ENCODE peak calls at places on chromosome 18, in five cellular contexts. Z is fibroblast of lung, R is heart right ventricle, T is neural progenitor cell, A is choroid plexus epithelial cell. F is an unnamed sample.

GRCh38 chr18:4130734-4131719 is 324.1 kb downstream of the DLGAP1 start:
- DNase-seq in Z (no peak), R (no peak), T (no peak), A (no peak), F (no peak)

GRCh38 chr18:26941608-26942007 is 76.1 kb upstream of the AQP4 start:
- DNase-seq in Z (no peak), R (no peak), T (no peak), A (no peak), F (no peak)

GRCh38 chr18:62716679-62717058 is 1.3 kb downstream of the PHLPP1 start:
- DNase-seq in Z (peak), R (peak), T (peak), A (peak), F (no peak)

GRCh38 chr18:76709659-76710645 is 112.4 kb upstream of the ZNF236 start:
- DNase-seq in Z (peak), R (peak), T (peak), A (peak), F (peak)

GRCh38 chr18:51070545-51070944 is 40.5 kb downstream of the SMAD4 start:
- DNase-seq in Z (peak), R (no peak), T (no peak), A (peak), F (peak)

GRCh38 chr18:31042391-31043181 is at the start of gene DSC3:
- DNase-seq in Z (peak), R (no peak), T (peak), A (peak), F (peak)

GRCh38 chr18:60893331-60894114 is 439.7 kb upstream of the CDH20 start:
- DNase-seq in Z (no peak), R (no peak), T (no peak), A (no peak), F (no peak)

GRCh38 chr18:26981373-26982082 is 116.0 kb upstream of the AQP4 start:
- DNase-seq in Z (no peak), R (no peak), T (no peak), A (no peak), F (no peak)

GRCh38 chr18:78762753-78763152 is 216.9 kb upstream of the SALL3 start:
- DNase-seq in Z (no peak), R (no peak), T (no peak), A (no peak), F (no peak)

GRCh38 chr18:74898965-74899364 is 301.3 kb downstream of the ZNF407 start:
- DNase-seq in Z (peak), R (no peak), T (no peak), A (peak), F (peak)

GRCh38 chr18:33702625-33703024 is 124.6 kb downstream of the ASXL3 start:
- DNase-seq in Z (no peak), R (no peak), T (no peak), A (no peak), F (no peak)

GRCh38 chr18:54790109-54790508 is 38.2 kb upstream of the RAB27B start:
- DNase-seq in Z (no peak), R (no peak), T (no peak), A (no peak), F (no peak)

GRCh38 chr18:43661570-43661969 is 384.3 kb upstream of the SYT4 start:
- DNase-seq in Z (peak), R (no peak), T (peak), A (peak), F (peak)

GRCh38 chr18:42228581-42228980 is 273.5 kb downstream of the PIK3C3 start:
- DNase-seq in Z (no peak), R (no peak), T (no peak), A (no peak), F (no peak)

GRCh38 chr18:34723143-34723542 is 13.0 kb downstream of the DTNA start:
- DNase-seq in Z (peak), R (no peak), T (no peak), A (peak), F (no peak)

GRCh38 chr18:76450912-76451421 is 44.1 kb downstream of the ZNF516 start:
- DNase-seq in Z (peak), R (peak), T (peak), A (peak), F (peak)

GRCh38 chr18:31042068-31042390 is 513 bp downstream of the DSC3 start:
- DNase-seq in Z (no peak), R (no peak), T (no peak), A (no peak), F (no peak)

GRCh38 chr18:61865466-61866165 is 27.2 kb downstream of the RNF152 start:
- DNase-seq in Z (peak), R (no peak), T (peak), A (peak), F (peak)

GRCh38 chr18:39841133-39842041 is 2113.6 kb upstream of the PIK3C3 start:
- DNase-seq in Z (peak), R (peak), T (peak), A (peak), F (peak)

GRCh38 chr18:67216846-67217245 is 299.7 kb downstream of the DSEL start:
- DNase-seq in Z (no peak), R (no peak), T (no peak), A (peak), F (peak)

GRCh38 chr18:22975508-22975907 is 42.4 kb downstream of the RBBP8 start:
- DNase-seq in Z (no peak), R (no peak), T (no peak), A (no peak), F (no peak)

GRCh38 chr18:32930695-32931301 is 158.0 kb upstream of the KLHL14 start:
- DNase-seq in Z (peak), R (no peak), T (peak), A (peak), F (peak)

GRCh38 chr18:80157708-80158343 is 48.8 kb downstream of the ADNP2 start:
- DNase-seq in Z (peak), R (peak), T (peak), A (peak), F (peak)

GRCh38 chr18:69484699-69485396 is 84.2 kb downstream of the DOK6 start:
- DNase-seq in Z (peak), R (no peak), T (no peak), A (peak), F (peak)

GRCh38 chr18:30632058-30632718 is 410.4 kb downstream of the DSC3 start:
- DNase-seq in Z (no peak), R (no peak), T (no peak), A (no peak), F (no peak)

GRCh38 chr18:49561377-49562193 is at the start of gene LIPG:
- DNase-seq in Z (peak), R (no peak), T (peak), A (peak), F (peak)

GRCh38 chr18:59429608-59430007 is 70.5 kb upstream of the LMAN1 start:
- DNase-seq in Z (no peak), R (no peak), T (no peak), A (no peak), F (no peak)

GRCh38 chr18:22165049-22165602 is 4.3 kb upstream of the GATA6 start:
- DNase-seq in Z (no peak), R (no peak), T (peak), A (no peak), F (peak)

GRCh38 chr18:62030091-62030985 is 137.5 kb upstream of the RNF152 start:
- DNase-seq in Z (no peak), R (no peak), T (no peak), A (peak), F (peak)

GRCh38 chr18:40925071-40925541 is 1029.9 kb upstream of the PIK3C3 start:
- DNase-seq in Z (no peak), R (no peak), T (no peak), A (no peak), F (peak)

GRCh38 chr18:37251679-37252078 is 313.9 kb downstream of the CELF4 start:
- DNase-seq in Z (no peak), R (no peak), T (no peak), A (no peak), F (no peak)

GRCh38 chr18:3062798-3063563 is 50.0 kb upstream of the LPIN2 start:
- DNase-seq in Z (peak), R (peak), T (peak), A (peak), F (peak)

GRCh38 chr18:54440292-54440691 is 82.6 kb downstream of the C18orf54 start:
- DNase-seq in Z (no peak), R (no peak), T (no peak), A (peak), F (no peak)

GRCh38 chr18:59921384-59921891 is 21.6 kb downstream of the PMAIP1 start:
- DNase-seq in Z (no peak), R (no peak), T (no peak), A (no peak), F (no peak)

GRCh38 chr18:260547-260946 is 7.3 kb downstream of the THOC1 start:
- DNase-seq in Z (no peak), R (no peak), T (no peak), A (no peak), F (no peak)

GRCh38 chr18:5627756-5628511 is 84.1 kb upstream of the EPB41L3 start:
- DNase-seq in Z (peak), R (peak), T (no peak), A (no peak), F (no peak)

GRCh38 chr18:51666717-51667320 is 469.3 kb upstream of the MEX3C start:
- DNase-seq in Z (no peak), R (no peak), T (peak), A (peak), F (peak)

GRCh38 chr18:74264303-74265020 is 27.3 kb downstream of the CYB5A start:
- DNase-seq in Z (no peak), R (no peak), T (no peak), A (no peak), F (no peak)

GRCh38 chr18:10834128-10834815 is 308.4 kb downstream of the NAPG start:
- DNase-seq in Z (no peak), R (no peak), T (no peak), A (no peak), F (no peak)
- TF ChIP-seq CTCF in Z (no peak), R (no peak), T (no peak), A (no peak), F (no peak)

GRCh38 chr18:45838302-45839070 is 13.0 kb downstream of the SIGLEC15 start:
- DNase-seq in Z (no peak), R (no peak), T (no peak), A (no peak), F (no peak)
- H3K4me3 ChIP-seq in Z (peak), R (peak), T (no peak), A (peak), F (no peak)

DNA sequence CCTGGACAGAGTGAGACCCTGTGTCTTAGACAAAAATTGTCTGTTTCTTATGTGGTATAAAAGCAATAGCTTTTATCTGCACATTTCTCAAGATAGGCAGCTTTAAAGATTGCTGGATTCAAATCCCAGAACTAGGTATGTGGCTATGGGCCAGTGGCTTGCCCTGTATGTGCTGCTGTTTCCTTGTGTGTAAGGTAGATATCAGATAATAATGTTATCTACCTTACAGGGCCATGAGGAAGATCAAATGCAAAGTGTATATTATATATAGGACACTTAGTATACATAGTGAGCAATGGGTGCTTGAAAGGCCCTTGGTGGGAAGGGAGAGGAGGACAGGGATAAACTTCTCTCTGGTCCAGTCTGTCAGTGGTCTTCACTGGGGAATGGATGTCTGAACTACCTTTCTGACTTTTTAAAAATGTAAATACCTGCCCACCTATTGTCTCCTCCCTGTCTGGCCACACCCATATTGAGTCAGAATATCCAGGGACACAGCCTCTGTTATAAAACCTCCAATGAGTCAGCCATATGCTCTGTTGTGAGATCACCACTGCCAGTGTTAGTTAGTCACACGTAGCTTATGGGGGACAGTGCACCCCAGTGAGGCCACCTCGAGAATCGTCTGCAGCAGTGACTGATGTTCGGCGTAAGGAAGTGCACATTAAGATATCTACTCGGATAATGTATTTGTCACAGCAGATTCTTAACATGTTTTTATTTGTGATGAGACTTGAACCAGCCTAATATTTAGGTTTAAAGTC is 383.4 kb downstream of the PTPRM start:
- DNase-seq in Z (peak), R (no peak), T (no peak), A (peak), F (peak)
- TF ChIP-seq CTCF in Z (no peak), R (no peak), T (no peak), A (no peak), F (no peak)

GRCh38 chr18:13377496-13377895 is 158.9 kb downstream of the LDLRAD4 start:
- DNase-seq in Z (no peak), R (no peak), T (no peak), A (peak), F (no peak)

GRCh38 chr18:13375302-13376255 is 157.0 kb downstream of the LDLRAD4 start:
- DNase-seq in Z (peak), R (peak), T (no peak), A (peak), F (peak)

GRCh38 chr18:13378150-13378549 is 159.6 kb downstream of the LDLRAD4 start:
- DNase-seq in Z (no peak), R (no peak), T (no peak), A (no peak), F (no peak)

GRCh38 chr18:13376298-13376840 is 157.8 kb downstream of the LDLRAD4 start:
- DNase-seq in Z (no peak), R (no peak), T (no peak), A (no peak), F (no peak)

GRCh38 chr18:13376841-13377351 is 158.3 kb downstream of the LDLRAD4 start:
- DNase-seq in Z (no peak), R (no peak), T (no peak), A (no peak), F (no peak)
- H3K4me3 ChIP-seq in Z (no peak), R (no peak), T (no peak), A (no peak), F (no peak)

GRCh38 chr18:11392292-11392691 is 217.1 kb upstream of the SLC35G4 start:
- DNase-seq in Z (no peak), R (no peak), T (peak), A (peak), F (no peak)

GRCh38 chr18:11391636-11392035 is 217.8 kb upstream of the SLC35G4 start:
- DNase-seq in Z (no peak), R (no peak), T (no peak), A (no peak), F (no peak)

GRCh38 chr18:11389281-11389680 is 220.1 kb upstream of the SLC35G4 start:
- DNase-seq in Z (no peak), R (no peak), T (no peak), A (no peak), F (no peak)

GRCh38 chr18:11392974-11393373 is 216.4 kb upstream of the SLC35G4 start:
- DNase-seq in Z (no peak), R (no peak), T (no peak), A (no peak), F (no peak)

DNA sequence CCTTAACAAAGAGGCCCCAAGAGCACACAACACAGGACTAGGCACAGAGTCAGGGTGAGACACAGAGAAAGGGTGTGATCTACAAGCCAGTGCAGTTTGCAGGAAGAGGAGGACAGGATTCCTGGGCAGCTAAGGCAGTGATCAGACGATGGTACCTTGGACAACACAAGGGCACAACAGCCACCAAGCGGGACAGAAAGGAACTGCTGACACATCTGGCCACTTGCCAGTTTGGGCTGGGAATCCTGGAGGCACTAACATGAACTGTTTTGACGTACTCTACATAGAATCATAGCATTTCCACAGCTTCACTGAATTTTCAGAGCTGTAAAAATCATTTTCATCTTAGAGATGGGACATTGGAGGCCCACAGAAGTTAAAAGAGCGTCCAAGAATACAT is 221.5 kb upstream of the SLC35G4 start:
- DNase-seq in Z (peak), R (peak), T (peak), A (peak), F (peak)
- TF ChIP-seq CTCF in Z (no peak), R (peak), T (peak), A (peak), F (peak)

GRCh38 chr18:12654971-12655370 is 2.9 kb downstream of the SPIRE1 start:
- DNase-seq in Z (no peak), R (no peak), T (no peak), A (no peak), F (no peak)

GRCh38 chr18:12657048-12657848 is 659 bp downstream of the SPIRE1 start:
- DNase-seq in Z (peak), R (peak), T (peak), A (peak), F (peak)

GRCh38 chr18:12657849-12658829 is at the start of gene SPIRE1:
- DNase-seq in Z (peak), R (peak), T (peak), A (peak), F (peak)

GRCh38 chr18:12659904-12660605 is 2.1 kb upstream of the SPIRE1 start:
- DNase-seq in Z (peak), R (peak), T (peak), A (peak), F (peak)

DNA sequence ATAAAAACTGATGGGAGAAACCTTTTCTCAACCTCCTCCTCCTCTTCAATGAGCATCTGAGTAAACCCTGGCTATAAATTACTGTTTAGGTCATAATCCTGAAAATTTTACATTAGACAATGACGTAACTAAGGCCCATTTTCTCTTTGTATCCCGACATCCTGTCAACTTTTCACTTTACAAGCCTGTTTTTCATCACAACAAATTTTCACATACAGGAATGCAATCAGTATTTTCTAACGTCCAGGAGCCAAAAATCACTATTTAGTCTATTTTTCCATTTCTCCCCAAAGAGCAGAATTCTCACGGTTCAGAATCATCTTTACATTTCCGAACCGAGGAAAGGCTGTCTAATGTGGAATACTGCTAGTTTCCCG is 1.2 kb downstream of the SPIRE1 start:
- DNase-seq in Z (peak), R (no peak), T (no peak), A (peak), F (peak)
- H3K4me3 ChIP-seq in Z (peak), R (peak), T (peak), A (peak), F (peak)

DNA sequence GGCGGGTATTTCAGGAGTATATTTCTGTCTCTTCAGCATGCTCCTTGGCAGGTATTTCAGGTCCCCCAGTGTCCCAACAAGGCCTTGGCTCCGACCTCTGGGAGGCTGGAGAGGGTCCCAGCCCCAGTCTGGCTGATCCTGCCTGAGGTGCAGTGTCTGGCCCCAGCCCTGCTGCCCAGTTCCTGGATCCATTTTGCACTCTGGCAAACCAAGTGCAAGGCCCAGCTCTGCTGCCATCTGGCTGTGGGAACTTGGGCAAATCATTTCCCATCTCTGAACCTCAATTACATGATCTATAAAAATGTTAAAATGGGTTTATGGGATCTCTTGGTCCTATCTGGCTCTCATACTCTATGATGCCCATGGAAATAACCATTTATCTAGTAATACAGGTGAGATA is 63.6 kb downstream of the ZBTB7C start:
- DNase-seq in Z (peak), R (no peak), T (no peak), A (peak), F (peak)
- TF ChIP-seq CTCF in Z (peak), R (no peak), T (peak), A (peak), F (peak)

GRCh38 chr18:10374615-10375295 is 79.7 kb upstream of the APCDD1 start:
- DNase-seq in Z (no peak), R (no peak), T (peak), A (no peak), F (no peak)
- H3K4me3 ChIP-seq in Z (no peak), R (no peak), T (no peak), A (no peak), F (no peak)